ENCODE peak calls at places on chromosomes 5 and 9, in five cellular contexts. One of them, this sample, is unnamed.
A peak's percentile ranks its signal among the peaks of the same experiment; 100 is the strongest.

GRCh38 chr9:89639367-89639795 is 34.6 kb downstream of the GADD45G start:
- DNase-seq in NCI-H1092: no peak
- DNase-seq in cardiac muscle cell: no peak
- DNase-seq in fibroblast of lung: no peak
- DNase-seq in hypothalamus: peak; percentile 50
- DNase-seq in this sample: no peak

GRCh38 chr9:135308809-135309762 is 170.5 kb upstream of the PPP1R26 start:
- DNase-seq in hypothalamus: no peak
- DNase-seq in NCI-H1092: no peak
- DNase-seq in fibroblast of lung: no peak
- DNase-seq in cardiac muscle cell: no peak
- DNase-seq in this sample: no peak

GRCh38 chr9:93549636-93550035 is 26.7 kb upstream of the PHF2 start:
- DNase-seq in fibroblast of lung: no peak
- DNase-seq in hypothalamus: no peak
- DNase-seq in cardiac muscle cell: no peak
- DNase-seq in NCI-H1092: no peak
- DNase-seq in this sample: no peak

GRCh38 chr5:105739732-105740131 is 1931.0 kb downstream of the EFNA5 start:
- DNase-seq in NCI-H1092: no peak
- DNase-seq in hypothalamus: no peak
- DNase-seq in cardiac muscle cell: no peak
- DNase-seq in fibroblast of lung: no peak
- DNase-seq in this sample: peak; percentile 13

GRCh38 chr5:15574806-15575205 is 74.8 kb downstream of the FBXL7 start:
- DNase-seq in fibroblast of lung: peak; percentile 54
- DNase-seq in hypothalamus: no peak
- DNase-seq in cardiac muscle cell: no peak
- DNase-seq in NCI-H1092: no peak
- DNase-seq in this sample: no peak

GRCh38 chr9:112325600-112325999 is 7.8 kb downstream of the PTBP3 start:
- DNase-seq in cardiac muscle cell: no peak
- DNase-seq in NCI-H1092: no peak
- DNase-seq in fibroblast of lung: no peak
- DNase-seq in hypothalamus: no peak
- DNase-seq in this sample: no peak

GRCh38 chr5:10162468-10162867 is 87.2 kb downstream of the ATPSCKMT start:
- DNase-seq in hypothalamus: no peak
- DNase-seq in cardiac muscle cell: peak; percentile 48
- DNase-seq in NCI-H1092: no peak
- DNase-seq in fibroblast of lung: no peak
- DNase-seq in this sample: no peak

GRCh38 chr9:90379771-90380170 is 262.9 kb downstream of the DIRAS2 start:
- DNase-seq in fibroblast of lung: no peak
- DNase-seq in NCI-H1092: no peak
- DNase-seq in hypothalamus: no peak
- DNase-seq in cardiac muscle cell: no peak
- DNase-seq in this sample: no peak

GRCh38 chr9:131845286-131846011 is 105.6 kb upstream of the RAPGEF1 start:
- DNase-seq in NCI-H1092: no peak
- DNase-seq in fibroblast of lung: no peak
- DNase-seq in hypothalamus: no peak
- DNase-seq in cardiac muscle cell: no peak
- DNase-seq in this sample: peak; percentile 21

GRCh38 chr5:109703827-109704226 is 14.1 kb downstream of the MAN2A1 start:
- DNase-seq in NCI-H1092: no peak
- DNase-seq in hypothalamus: no peak
- DNase-seq in fibroblast of lung: peak; percentile 28
- DNase-seq in cardiac muscle cell: no peak
- DNase-seq in this sample: peak; percentile 88

GRCh38 chr5:92969191-92969780 is 611.7 kb downstream of the NR2F1-AS1 start:
- DNase-seq in fibroblast of lung: peak; percentile 4
- DNase-seq in hypothalamus: no peak
- DNase-seq in NCI-H1092: no peak
- DNase-seq in cardiac muscle cell: no peak
- DNase-seq in this sample: no peak

GRCh38 chr5:180345781-180346180 is 7.4 kb downstream of the GFPT2 start:
- DNase-seq in NCI-H1092: no peak
- DNase-seq in fibroblast of lung: no peak
- DNase-seq in cardiac muscle cell: no peak
- DNase-seq in hypothalamus: no peak
- DNase-seq in this sample: no peak

GRCh38 chr9:90165281-90165680 is 477.3 kb downstream of the DIRAS2 start:
- DNase-seq in NCI-H1092: no peak
- DNase-seq in hypothalamus: no peak
- DNase-seq in cardiac muscle cell: no peak
- DNase-seq in fibroblast of lung: no peak
- DNase-seq in this sample: no peak

GRCh38 chr9:136138566-136138965 is 19.9 kb upstream of the TMEM250 start:
- DNase-seq in NCI-H1092: peak; percentile 61
- DNase-seq in fibroblast of lung: peak; percentile 4
- DNase-seq in hypothalamus: no peak
- DNase-seq in cardiac muscle cell: peak; percentile 75
- DNase-seq in this sample: peak; percentile 29

This sample was measured in OCI-M1.